ENCODE peak calls at places on chromosome 22, in four cellular contexts. F is K562, N is A549, V is HepG2. U is an unnamed sample.

GRCh38 chr22:24282401-24282800 is 11.8 kb downstream of the SPECC1L start:
- DNase-seq in F (no peak), V (no peak), N (no peak), U (no peak)

GRCh38 chr22:45934659-45935341 is 42.2 kb downstream of the WNT7B start:
- DNase-seq in V (peak; percentile 27), F (no peak), N (peak; percentile 92), U (no peak)

GRCh38 chr22:44964722-44965078 is 45.1 kb downstream of the PHF21B start:
- DNase-seq in F (no peak), V (no peak), N (no peak), U (no peak)

GRCh38 chr22:45644714-45645113 is 26.9 kb upstream of the ATXN10 start:
- DNase-seq in F (no peak), N (no peak), V (no peak), U (no peak)

GRCh38 chr22:24455751-24456426 is 28.5 kb downstream of the ADORA2A start:
- DNase-seq in F (no peak), N (no peak), V (peak; percentile 47), U (no peak)

GRCh38 chr22:48306785-48307570 is 1520.7 kb downstream of the BRD1 start:
- DNase-seq in V (no peak), N (no peak), F (no peak), U (no peak)

GRCh38 chr22:50276143-50276542 is 6.0 kb upstream of the MAPK11 start:
- DNase-seq in F (peak; percentile 21), V (peak; percentile 16), N (peak; percentile 76), U (peak; percentile 66)

GRCh38 chr22:42591987-42592386 is 22.7 kb downstream of the POLDIP3 start:
- DNase-seq in F (no peak), N (no peak), V (no peak), U (no peak)

GRCh38 chr22:50305658-50306566 is 1.5 kb downstream of the PLXNB2 start:
- DNase-seq in F (peak; percentile 40), V (no peak), N (peak; percentile 85), U (peak; percentile 36)

GRCh38 chr22:45807156-45807915 is 135.7 kb downstream of the ATXN10 start:
- DNase-seq in F (no peak), N (no peak), V (no peak), U (no peak)

GRCh38 chr22:41915035-41915782 is at the start of gene SHISA8:
- DNase-seq in V (no peak), F (no peak), N (no peak), U (no peak)

GRCh38 chr22:46792061-46792796 is 29.8 kb downstream of the TBC1D22A start:
- DNase-seq in F (no peak), V (no peak), N (no peak), U (no peak)

GRCh38 chr22:49872347-49872746 is 18.7 kb downstream of the ZBED4 start:
- DNase-seq in F (no peak), N (no peak), V (no peak), U (no peak)

GRCh38 chr22:48705917-48706605 is 1121.6 kb downstream of the BRD1 start:
- DNase-seq in V (no peak), N (no peak), F (no peak), U (no peak)

GRCh38 chr22:41132555-41132954 is 40.2 kb downstream of the EP300 start:
- DNase-seq in N (no peak), F (no peak), V (no peak), U (no peak)

GRCh38 chr22:40374567-40374966 is 4.2 kb downstream of the SGSM3 start:
- DNase-seq in V (no peak), F (no peak), N (no peak), U (no peak)

GRCh38 chr22:27747396-27748256 is 53.9 kb downstream of the MN1 start:
- DNase-seq in N (no peak), V (no peak), F (peak; percentile 70), U (no peak)
- TF ChIP-seq POLR2AphosphoS2 in N (no peak), V (no peak), F (no peak), U (no peak)

GRCh38 chr22:38317237-38317994 is at the start of gene CSNK1E:
- DNase-seq in V (no peak), N (peak; percentile 44), F (peak; percentile 86), U (no peak)
- TF ChIP-seq POLR2AphosphoS2 in V (no peak), N (no peak), F (no peak), U (no peak)

DNA sequence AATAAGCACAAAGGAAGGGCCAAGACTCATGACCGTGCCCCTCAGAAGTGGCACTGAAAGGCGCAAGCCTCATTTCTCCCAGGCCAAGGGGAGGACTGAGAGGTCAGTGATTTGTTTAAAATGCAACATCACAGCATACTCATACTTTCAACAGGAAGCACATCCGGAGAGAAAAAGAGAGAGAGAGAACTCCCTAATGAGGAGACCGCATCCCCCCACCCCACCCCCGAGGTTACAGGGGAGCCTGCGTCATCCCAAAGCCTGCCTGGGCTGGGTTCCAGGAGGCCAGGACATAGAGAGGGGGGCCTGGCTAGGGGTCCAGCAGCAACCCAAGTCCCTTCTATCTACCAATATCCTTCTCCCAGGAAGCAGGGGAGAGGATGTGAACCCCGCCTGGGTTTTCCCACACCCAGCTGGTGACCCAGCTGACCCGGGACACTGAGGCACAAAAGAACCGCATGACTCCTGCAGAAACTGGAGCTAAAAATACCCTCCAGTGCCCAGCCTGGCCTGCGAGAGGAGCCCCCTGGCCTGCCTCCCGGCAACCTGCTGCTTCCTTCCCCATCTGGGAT is 3.8 kb downstream of the CSNK1E start:
- DNase-seq in V (no peak), F (no peak), N (peak; percentile 54), U (peak; percentile 35)
- TF ChIP-seq POLR2AphosphoS2 in V (no peak), F (no peak), N (no peak), U (no peak)

DNA sequence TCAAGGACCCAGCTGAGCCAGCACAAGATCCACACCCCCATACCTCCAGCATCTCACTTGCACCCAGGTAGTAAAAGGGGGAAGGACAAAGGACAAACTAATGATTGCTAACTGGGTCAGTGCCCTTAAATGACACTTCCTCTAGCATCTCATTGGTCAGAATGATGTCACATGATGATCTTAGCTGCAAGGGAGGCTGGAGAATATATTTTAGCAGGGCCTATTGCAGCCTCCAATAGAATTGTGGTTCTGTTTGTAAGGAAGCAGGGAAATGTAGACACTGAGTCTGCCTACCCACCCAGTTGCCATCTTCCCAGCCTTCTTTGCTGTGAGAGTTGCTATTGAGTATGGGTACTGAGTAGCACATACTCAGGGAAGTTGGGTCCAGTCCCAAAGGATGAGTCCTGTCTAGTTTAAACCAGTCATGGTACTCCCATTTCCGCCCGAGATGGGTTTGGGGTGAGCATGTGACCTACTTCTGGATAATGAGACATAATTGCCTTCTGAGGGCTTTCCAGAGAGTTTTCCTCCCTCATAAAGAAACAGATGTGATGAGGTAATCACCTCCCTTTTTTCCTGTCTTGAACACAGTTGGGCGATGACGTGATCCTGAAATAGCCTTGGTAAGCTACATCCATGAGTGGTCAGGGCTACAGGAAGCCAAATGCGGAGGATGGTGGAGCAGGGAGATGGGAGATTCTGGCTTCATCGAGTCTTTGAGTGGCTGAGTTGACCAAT is 5.5 kb upstream of the DNAL4 start:
- DNase-seq in N (no peak), V (no peak), F (no peak), U (no peak)
- TF ChIP-seq POLR2AphosphoS2 in N (no peak), V (no peak), F (no peak), U (no peak)

DNA sequence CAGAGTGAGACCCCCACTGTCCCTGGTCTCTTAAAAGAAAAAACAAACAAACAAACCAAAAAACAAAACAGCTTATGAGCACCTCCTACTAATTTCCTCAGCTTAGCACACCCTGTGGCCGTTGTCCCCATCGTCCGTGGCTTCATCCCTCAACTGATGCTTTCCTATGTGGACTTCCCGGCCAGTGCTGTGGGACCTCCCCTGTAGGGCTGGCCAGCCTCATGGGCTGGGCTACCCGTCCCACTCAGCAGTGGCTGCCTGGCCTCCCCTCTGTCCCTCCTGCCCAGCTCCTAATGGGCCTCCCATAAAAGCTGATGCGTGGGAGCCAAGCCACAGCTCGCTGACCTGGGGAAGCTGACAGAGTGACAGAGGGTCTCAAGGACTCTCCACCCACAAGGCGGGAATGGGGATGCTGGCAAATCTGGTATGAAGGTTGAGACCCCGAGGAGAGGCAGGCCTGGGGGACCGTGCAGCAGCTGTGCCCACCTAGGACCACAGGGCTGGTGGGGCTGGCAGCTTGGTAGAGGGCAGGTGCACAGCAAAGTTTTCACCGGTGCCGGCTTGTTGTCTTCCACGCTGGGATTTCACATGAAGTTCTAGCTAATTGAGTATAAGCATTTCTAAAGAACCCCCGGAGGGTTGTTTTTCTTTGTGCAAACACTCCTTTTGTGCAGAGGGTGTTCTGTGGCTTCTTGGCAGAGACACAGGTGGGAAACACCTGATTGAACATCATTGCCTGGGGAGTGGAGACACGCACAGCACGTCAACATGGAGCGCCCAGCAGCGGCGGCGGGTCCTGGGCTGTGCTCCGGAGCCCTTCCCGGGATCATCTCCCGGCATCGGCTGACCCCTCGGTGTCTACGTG is 23.2 kb downstream of the TBX1 start:
- DNase-seq in F (no peak), N (no peak), V (no peak), U (no peak)
- TF ChIP-seq POLR2AphosphoS2 in F (no peak), N (no peak), V (no peak), U (no peak)

DNA sequence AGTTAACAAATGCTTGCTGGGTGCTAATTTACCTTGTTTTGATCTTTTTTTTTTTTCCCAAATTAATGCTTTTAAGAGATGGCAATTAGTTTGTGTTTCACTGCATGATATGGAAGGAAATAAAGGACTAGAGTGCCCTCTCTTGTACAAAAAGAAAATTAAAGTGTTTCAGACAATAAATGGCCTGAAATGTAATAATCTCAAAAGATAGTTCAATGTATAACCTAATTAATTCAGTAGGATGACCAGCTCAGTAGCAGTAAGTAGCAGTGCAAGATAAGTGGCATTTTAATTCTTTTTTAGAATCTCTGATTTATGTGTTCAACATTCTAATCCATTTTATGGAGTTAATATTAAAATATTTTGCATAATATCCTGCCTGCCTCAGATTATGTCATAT is 39.9 kb upstream of the MYO18B start:
- DNase-seq in V (peak; percentile 18), N (no peak), F (no peak), U (no peak)
- TF ChIP-seq POLR2AphosphoS2 in V (no peak), N (no peak), F (no peak), U (no peak)

DNA sequence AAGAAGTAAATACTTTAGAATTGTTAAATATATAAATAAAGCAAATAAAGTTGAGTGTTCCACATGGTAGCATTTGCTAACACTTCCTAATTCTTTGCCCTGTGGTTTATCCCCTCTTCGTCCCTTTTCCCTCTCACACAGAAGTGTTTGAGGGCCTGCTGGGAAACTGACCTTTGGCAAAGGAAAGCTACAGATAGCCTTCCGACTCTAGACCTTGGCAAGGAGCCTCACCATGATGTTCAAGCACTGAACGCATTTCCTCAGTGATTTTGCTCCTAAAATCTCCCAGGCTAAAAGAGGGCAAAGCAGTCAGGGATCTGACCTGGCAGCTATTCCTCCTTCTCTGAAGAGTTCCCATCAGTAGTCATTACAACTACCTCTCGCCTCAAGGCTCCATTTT is 52.5 kb upstream of the HORMAD2 start:
- DNase-seq in F (no peak), N (no peak), V (no peak), U (no peak)
- TF ChIP-seq POLR2AphosphoS2 in F (no peak), N (no peak), V (no peak), U (no peak)

DNA sequence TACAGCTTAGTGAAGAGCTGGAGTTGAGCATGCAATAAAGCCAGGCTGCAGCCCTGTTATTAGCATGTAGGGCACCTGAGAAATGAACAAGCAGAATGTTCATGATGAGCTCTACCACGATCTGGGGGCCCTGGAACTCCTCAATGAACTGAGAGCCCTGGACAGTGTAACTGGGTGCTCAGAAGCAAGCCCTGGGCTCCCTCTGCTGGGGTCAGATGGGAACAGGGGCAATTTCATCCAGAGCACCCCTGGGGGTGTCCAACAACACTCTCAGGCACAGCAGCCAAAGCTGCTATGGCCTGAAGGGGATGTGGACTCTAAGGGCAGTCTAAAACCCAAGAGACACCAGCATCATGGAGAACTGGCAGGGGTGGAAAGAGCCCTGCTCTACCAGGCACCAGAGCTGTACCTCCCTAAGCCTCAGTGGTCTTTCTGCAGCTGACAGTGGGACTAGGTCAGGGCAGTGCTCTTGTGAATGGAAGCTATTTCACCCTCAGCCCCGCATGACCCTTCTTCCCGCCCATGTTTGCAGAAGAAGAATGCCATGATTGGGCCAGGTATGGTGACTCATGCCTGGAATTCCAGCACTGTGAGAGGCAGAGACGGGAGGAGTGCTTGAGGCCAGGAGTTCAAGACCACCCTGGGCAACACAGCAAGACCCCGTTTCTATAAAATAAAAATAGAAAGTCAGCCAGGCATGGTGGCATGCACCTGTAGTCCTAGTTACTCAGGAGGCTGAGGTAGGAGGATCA is 28.9 kb downstream of the THOC5 start:
- DNase-seq in N (peak; percentile 26), F (no peak), V (peak; percentile 46), U (no peak)
- TF ChIP-seq POLR2AphosphoS2 in N (no peak), F (no peak), V (no peak), U (no peak)